ENCODE peak calls at places on chromosomes 4 and X, in four cellular contexts. M, Y, V and B are unnamed samples.

GRCh38 chrX:39212456-39212855 is 411.2 kb downstream of the MID1IP1 start:
- DNase-seq in V (no peak), Y (no peak), M (no peak), B (no peak)

GRCh38 chr4:56530269-56531148 is 24.9 kb downstream of the ARL9 start:
- DNase-seq in M (peak; percentile 12), V (peak; percentile 97), Y (peak; percentile 90), B (peak; percentile 62)

GRCh38 chr4:110309686-110310085 is 111.3 kb upstream of the ELOVL6 start:
- DNase-seq in V (peak; percentile 62), M (no peak), Y (no peak), B (no peak)

GRCh38 chr4:37780444-37781133 is 45.9 kb upstream of the PGM2 start:
- DNase-seq in Y (no peak), M (peak; percentile 36), V (no peak), B (no peak)

GRCh38 chrX:41561045-41561444 is 113.9 kb downstream of the NYX start:
- DNase-seq in V (no peak), Y (peak; percentile 68), M (no peak), B (no peak)

GRCh38 chrX:117969337-117969736 is 147.3 kb downstream of the KLHL13 start:
- DNase-seq in V (no peak), Y (no peak), M (no peak), B (no peak)

GRCh38 chr4:8780086-8780485 is 91.6 kb downstream of the HMX1 start:
- DNase-seq in M (no peak), V (no peak), Y (no peak), B (no peak)

GRCh38 chr4:40856836-40857362 is 107.1 kb downstream of the NSUN7 start:
- DNase-seq in M (no peak), V (peak; percentile 96), Y (peak; percentile 43), B (no peak)

GRCh38 chr4:112633477-112634235 is 3.1 kb downstream of the ZGRF1 start:
- DNase-seq in Y (peak; percentile 37), V (peak; percentile 40), M (peak; percentile 18), B (peak; percentile 10)

GRCh38 chrX:32448945-32449344 is 762.4 kb downstream of the DMD start:
- DNase-seq in Y (no peak), M (no peak), V (no peak), B (no peak)

GRCh38 chr4:170325599-170325998 is 235.8 kb upstream of the AADAT start:
- DNase-seq in Y (no peak), M (no peak), V (no peak), B (no peak)

GRCh38 chrX:115591420-115591819 is 30.4 kb downstream of the PLS3 start:
- DNase-seq in M (no peak), V (no peak), Y (no peak), B (no peak)

GRCh38 chr4:30720021-30720655 is at the start of gene PCDH7:
- DNase-seq in Y (no peak), M (no peak), V (peak; percentile 46), B (no peak)

GRCh38 chrX:143437439-143437838 is 79.8 kb downstream of the SPANXN3 start:
- DNase-seq in V (peak; percentile 6), M (no peak), Y (peak; percentile 1), B (no peak)

GRCh38 chr4:113643505-113643904 is 118.0 kb downstream of the CAMK2D start:
- DNase-seq in V (no peak), Y (no peak), M (no peak), B (no peak)

GRCh38 chrX:10467793-10468192 is 152.6 kb downstream of the MID1 start:
- DNase-seq in Y (no peak), M (no peak), V (no peak), B (no peak)

GRCh38 chrX:39808471-39808917 is 289.3 kb downstream of the BCOR start:
- DNase-seq in V (peak; percentile 38), M (no peak), Y (peak; percentile 30), B (no peak)

GRCh38 chr4:185839204-185839712 is 27.3 kb upstream of the SORBS2 start:
- DNase-seq in V (no peak), M (no peak), Y (no peak), B (peak; percentile 54)

GRCh38 chr4:41692717-41693345 is 55.7 kb downstream of the PHOX2B start:
- DNase-seq in V (peak; percentile 45), Y (peak; percentile 61), M (peak; percentile 30), B (peak; percentile 46)

GRCh38 chr4:25029479-25030282 is 1.1 kb downstream of the LGI2 start:
- DNase-seq in M (no peak), Y (no peak), V (peak; percentile 9), B (no peak)

GRCh38 chr4:1172971-1173757 is 781 bp upstream of the SPON2 start:
- DNase-seq in V (peak; percentile 38), Y (no peak), M (peak; percentile 89), B (no peak)
- TF ChIP-seq ELF1 in V (no peak), Y (no peak), M (no peak), B (no peak)

DNA sequence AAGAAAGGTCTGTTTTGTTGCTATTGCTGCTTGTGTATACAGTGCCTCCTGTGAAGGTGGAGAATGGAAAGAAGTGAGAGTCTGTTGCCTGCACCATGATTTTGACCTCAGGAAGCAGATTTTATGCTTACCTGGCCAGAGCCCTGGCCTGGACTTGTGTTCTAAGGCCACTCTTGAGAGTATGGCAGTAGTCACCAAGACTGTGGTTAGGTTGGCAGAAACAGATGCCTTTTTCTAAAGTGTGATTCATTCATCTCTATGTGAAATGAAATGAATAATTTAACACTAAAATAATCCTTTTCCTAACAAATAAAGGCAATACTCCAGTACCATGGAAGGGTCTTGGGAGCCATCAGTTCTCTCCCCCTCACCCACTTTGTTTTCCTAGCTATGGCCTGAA is 161.8 kb downstream of the DCLK2 start:
- DNase-seq in Y (no peak), M (no peak), V (no peak), B (no peak)
- H4K20me1 ChIP-seq in Y (no peaks in the 10 kb centered on the region), M (no peaks in the 10 kb centered on the region), V (no peaks in the 10 kb centered on the region), B (no peaks in the 10 kb centered on the region)

DNA sequence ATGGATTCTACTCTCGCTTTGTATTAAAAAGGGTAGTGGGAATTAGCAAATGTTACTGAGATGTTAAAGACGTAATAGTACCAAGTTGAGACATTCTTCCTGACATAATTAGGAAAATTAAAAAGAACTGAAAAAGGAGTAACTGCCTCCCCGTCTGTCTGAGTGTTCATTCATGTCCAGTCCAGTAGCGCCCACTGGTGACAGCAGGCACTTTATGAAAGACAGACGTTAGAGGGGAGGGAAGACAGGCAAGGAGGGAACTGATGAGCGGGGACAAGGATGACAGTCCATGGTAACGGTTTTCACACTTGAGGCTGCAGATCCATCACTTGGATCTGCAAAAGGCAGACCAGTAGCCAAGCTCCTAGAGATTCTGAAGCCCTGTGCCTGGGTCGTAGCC is 326.7 kb downstream of the STK32B start:
- DNase-seq in M (peak; percentile 34), V (no peak), Y (peak; percentile 51), B (peak; percentile 13)
- TF ChIP-seq ELF1 in M (no peak), V (no peak), Y (no peak), B (no peak)

DNA sequence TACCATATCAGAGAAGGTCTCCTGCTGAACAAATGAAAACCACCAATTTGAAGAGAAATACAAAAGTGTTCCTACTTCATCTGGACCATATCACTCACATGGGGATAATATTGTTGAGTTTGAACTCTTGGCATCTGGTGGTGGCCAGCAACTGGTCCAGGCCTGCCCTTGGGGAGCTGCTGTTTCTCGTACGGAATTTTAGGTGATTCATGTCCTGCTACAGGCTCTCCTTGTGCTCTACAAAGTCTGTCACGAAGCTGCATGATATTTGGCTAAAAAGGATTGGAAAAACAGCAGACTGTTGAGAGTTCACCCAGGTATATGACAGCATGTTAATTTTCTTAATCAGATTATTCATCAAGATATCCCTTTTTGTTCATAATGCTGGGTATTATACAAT is 42.2 kb downstream of the SEC31A start:
- DNase-seq in M (no peak), Y (no peak), V (no peak), B (no peak)
- H4K20me1 ChIP-seq in M (peaks cover 14% of the 10 kb centered on the region), Y (no peaks in the 10 kb centered on the region), V (peaks cover 16% of the 10 kb centered on the region), B (no peaks in the 10 kb centered on the region)

DNA sequence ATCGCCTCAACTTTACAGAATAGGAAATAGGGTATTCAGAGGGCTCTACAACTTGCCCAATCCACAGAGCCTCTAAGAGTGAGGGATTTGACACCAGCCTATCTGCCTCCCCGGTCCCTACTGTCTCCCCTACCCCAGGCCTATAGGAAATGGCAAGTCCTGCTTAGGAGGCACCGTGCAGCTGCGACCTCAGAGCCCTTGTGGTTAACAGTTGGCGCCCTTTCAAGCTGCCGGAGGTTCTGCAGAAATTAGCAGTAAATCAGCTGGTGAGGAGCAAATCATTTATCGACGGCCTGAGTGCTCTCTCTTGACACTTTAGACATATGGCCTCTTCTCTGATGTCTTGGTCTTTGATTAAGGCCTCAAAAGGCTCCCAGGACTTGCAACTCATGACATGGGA is 96.9 kb downstream of the CLNK start:
- DNase-seq in Y (no peak), V (no peak), M (no peak), B (no peak)
- TF ChIP-seq ELF1 in Y (no peak), V (no peak), M (no peak), B (no peak)

GRCh38 chr4:169253087-169253675 is 17.6 kb downstream of the SH3RF1 start:
- DNase-seq in V (no peak), Y (no peak), M (no peak), B (no peak)

GRCh38 chr4:169253904-169254303 is 16.9 kb downstream of the SH3RF1 start:
- DNase-seq in M (no peak), V (no peak), Y (no peak), B (no peak)

GRCh38 chr4:169254546-169254983 is 16.2 kb downstream of the SH3RF1 start:
- DNase-seq in V (no peak), M (peak; percentile 67), Y (no peak), B (peak; percentile 62)

GRCh38 chr4:169256856-169257756 is 13.7 kb downstream of the SH3RF1 start:
- DNase-seq in V (no peak), M (no peak), Y (no peak), B (no peak)

DNA sequence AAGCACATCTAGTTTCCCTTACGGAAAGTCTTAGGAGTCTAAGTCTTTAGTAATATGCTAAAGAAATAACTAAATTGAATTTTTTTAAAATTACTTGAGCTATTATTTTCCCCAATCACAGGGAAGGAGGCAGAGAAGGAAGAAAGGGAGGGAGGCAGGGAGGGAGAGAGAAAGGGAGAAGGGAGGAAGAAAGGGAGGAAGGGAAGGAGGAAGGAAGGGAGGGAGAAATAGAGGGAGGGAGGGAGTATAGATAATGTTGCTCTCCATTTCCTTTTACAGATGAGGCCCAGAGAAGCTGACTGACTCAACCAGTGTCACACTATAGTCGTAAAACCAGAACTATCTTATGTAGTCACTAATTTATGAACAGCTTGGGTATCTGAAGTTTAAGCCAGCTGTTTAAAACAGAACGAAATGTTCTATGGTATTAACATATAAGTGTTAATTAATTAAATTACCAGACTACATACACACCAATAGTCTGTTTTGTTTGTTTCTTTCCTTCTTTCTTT is 14.6 kb downstream of the SH3RF1 start:
- DNase-seq in M (no peak), Y (no peak), V (no peak), B (no peak)
- H4K20me1 ChIP-seq in M (no peaks in the 10 kb centered on the region), Y (no peaks in the 10 kb centered on the region), V (peaks cover 81% of the 10 kb centered on the region), B (no peaks in the 10 kb centered on the region)